ENCODE peak calls at places on chromosome 3, in five cellular contexts. One of them, this sample, is unnamed.
A peak's percentile ranks its signal among the peaks of the same experiment; 100 is the strongest.

GRCh38 chr3:125128861-125129501 is 73.2 kb upstream of the HEG1 start:
- DNase-seq in A549: no peak
- DNase-seq in GM23338: no peak
- DNase-seq in K562: peak; percentile 8
- DNase-seq in SK-N-SH: no peak
- DNase-seq in this sample: no peak

GRCh38 chr3:106114848-106115247 is 246.0 kb upstream of the CBLB start:
- DNase-seq in A549: peak; percentile 71
- DNase-seq in GM23338: no peak
- DNase-seq in K562: no peak
- DNase-seq in SK-N-SH: no peak
- DNase-seq in this sample: no peak

GRCh38 chr3:135271562-135272290 is 476.7 kb downstream of the EPHB1 start:
- DNase-seq in A549: no peak
- DNase-seq in GM23338: peak; percentile 3
- DNase-seq in K562: no peak
- DNase-seq in SK-N-SH: no peak
- DNase-seq in this sample: no peak

GRCh38 chr3:196186661-196187573 is 24.3 kb downstream of the ZDHHC19 start:
- DNase-seq in A549: no peak
- DNase-seq in GM23338: peak; percentile 94
- DNase-seq in K562: no peak
- DNase-seq in SK-N-SH: peak; percentile 83
- DNase-seq in this sample: no peak

GRCh38 chr3:192817053-192817452 is 89.7 kb upstream of the FGF12 start:
- DNase-seq in A549: no peak
- DNase-seq in GM23338: no peak
- DNase-seq in K562: no peak
- DNase-seq in SK-N-SH: no peak
- DNase-seq in this sample: no peak

GRCh38 chr3:108022316-108023150 is 68.3 kb downstream of the CD47 start:
- DNase-seq in A549: no peak
- DNase-seq in GM23338: no peak
- DNase-seq in K562: no peak
- DNase-seq in SK-N-SH: no peak
- DNase-seq in this sample: no peak

GRCh38 chr3:157290761-157291160 is 130.8 kb upstream of the CCNL1 start:
- DNase-seq in A549: no peak
- DNase-seq in GM23338: no peak
- DNase-seq in K562: no peak
- DNase-seq in SK-N-SH: no peak
- DNase-seq in this sample: no peak

GRCh38 chr3:108159865-108160264 is 62.4 kb downstream of the IFT57 start:
- DNase-seq in A549: no peak
- DNase-seq in GM23338: no peak
- DNase-seq in K562: no peak
- DNase-seq in SK-N-SH: no peak
- DNase-seq in this sample: no peak

GRCh38 chr3:32593903-32594525 is 23.4 kb upstream of the DYNC1LI1 start:
- DNase-seq in A549: no peak
- DNase-seq in GM23338: no peak
- DNase-seq in K562: no peak
- DNase-seq in SK-N-SH: no peak
- DNase-seq in this sample: no peak

GRCh38 chr3:129057249-129057648 is 3.3 kb upstream of the GP9 start:
- DNase-seq in A549: no peak
- DNase-seq in GM23338: no peak
- DNase-seq in K562: no peak
- DNase-seq in SK-N-SH: no peak
- DNase-seq in this sample: no peak

GRCh38 chr3:172627057-172627809 is 83.6 kb downstream of the NCEH1 start:
- DNase-seq in A549: peak; percentile 6
- DNase-seq in GM23338: no peak
- DNase-seq in K562: no peak
- DNase-seq in SK-N-SH: no peak
- DNase-seq in this sample: no peak

GRCh38 chr3:104286645-104287044 is 1080.1 kb upstream of the ALCAM start:
- DNase-seq in A549: no peak
- DNase-seq in GM23338: no peak
- DNase-seq in K562: no peak
- DNase-seq in SK-N-SH: no peak
- DNase-seq in this sample: no peak

GRCh38 chr3:13109516-13109915 is 36.3 kb upstream of the IQSEC1 start:
- DNase-seq in A549: no peak
- DNase-seq in GM23338: no peak
- DNase-seq in K562: no peak
- DNase-seq in SK-N-SH: no peak
- DNase-seq in this sample: no peak

GRCh38 chr3:193301441-193301840 is 60.4 kb downstream of the PLAAT1 start:
- DNase-seq in A549: no peak
- DNase-seq in GM23338: no peak
- DNase-seq in K562: no peak
- DNase-seq in SK-N-SH: no peak
- DNase-seq in this sample: peak; percentile 41

GRCh38 chr3:190718691-190719090 is 143.8 kb downstream of the GMNC start:
- DNase-seq in A549: no peak
- DNase-seq in GM23338: no peak
- DNase-seq in K562: no peak
- DNase-seq in SK-N-SH: no peak
- DNase-seq in this sample: no peak

GRCh38 chr3:190345878-190346277 is 23.6 kb upstream of the CLDN1 start:
- DNase-seq in A549: peak; percentile 66
- DNase-seq in GM23338: no peak
- DNase-seq in K562: no peak
- DNase-seq in SK-N-SH: no peak
- DNase-seq in this sample: no peak

GRCh38 chr3:196179380-196180308 is 31.6 kb downstream of the ZDHHC19 start:
- DNase-seq in A549: no peak
- DNase-seq in GM23338: peak; percentile 73
- DNase-seq in K562: peak; percentile 74
- DNase-seq in SK-N-SH: peak; percentile 36
- DNase-seq in this sample: no peak

GRCh38 chr3:14450922-14451606 is 48.7 kb downstream of the SLC6A6 start:
- DNase-seq in A549: no peak
- DNase-seq in GM23338: no peak
- DNase-seq in K562: no peak
- DNase-seq in SK-N-SH: no peak
- DNase-seq in this sample: no peak

GRCh38 chr3:45064512-45065372 is 38.6 kb downstream of the CLEC3B start:
- DNase-seq in A549: no peak
- DNase-seq in GM23338: no peak
- DNase-seq in K562: peak; percentile 58
- DNase-seq in SK-N-SH: no peak
- DNase-seq in this sample: no peak

GRCh38 chr3:88936837-88937236 is 170.6 kb upstream of the EPHA3 start:
- DNase-seq in A549: no peak
- DNase-seq in GM23338: no peak
- DNase-seq in K562: no peak
- DNase-seq in SK-N-SH: no peak
- DNase-seq in this sample: no peak

GRCh38 chr3:194268659-194269487 is 82.3 kb downstream of the CPN2 start:
- DNase-seq in A549: no peak
- DNase-seq in GM23338: no peak
- DNase-seq in K562: no peak
- DNase-seq in SK-N-SH: no peak
- DNase-seq in this sample: no peak

GRCh38 chr3:151837057-151837456 is 23.1 kb downstream of the AADAC start:
- DNase-seq in A549: peak; percentile 97
- DNase-seq in GM23338: peak; percentile 49
- DNase-seq in K562: peak; percentile 50
- DNase-seq in SK-N-SH: no peak
- DNase-seq in this sample: peak; percentile 27

GRCh38 chr3:104521606-104522336 is 844.9 kb upstream of the ALCAM start:
- DNase-seq in A549: no peak
- DNase-seq in GM23338: no peak
- DNase-seq in K562: no peak
- DNase-seq in SK-N-SH: no peak
- DNase-seq in this sample: no peak

GRCh38 chr3:136152963-136153362 is 43.2 kb downstream of the MSL2 start:
- DNase-seq in A549: no peak
- DNase-seq in GM23338: no peak
- DNase-seq in K562: no peak
- DNase-seq in SK-N-SH: no peak
- DNase-seq in this sample: no peak

GRCh38 chr3:128625409-128625945 is 25.1 kb downstream of the RPN1 start:
- DNase-seq in A549: no peak
- DNase-seq in GM23338: no peak
- DNase-seq in K562: no peak
- DNase-seq in SK-N-SH: no peak
- DNase-seq in this sample: no peak

GRCh38 chr3:39126532-39127071 is 19.1 kb downstream of the TTC21A start:
- DNase-seq in A549: peak; percentile 72
- DNase-seq in GM23338: peak; percentile 79
- DNase-seq in K562: peak; percentile 64
- DNase-seq in SK-N-SH: peak; percentile 52
- DNase-seq in this sample: no peak

GRCh38 chr3:33115024-33115768 is 1.4 kb downstream of the CRTAP start:
- DNase-seq in A549: peak; percentile 71
- DNase-seq in GM23338: peak; percentile 26
- DNase-seq in K562: peak; percentile 61
- DNase-seq in SK-N-SH: no peak
- DNase-seq in this sample: no peak

GRCh38 chr3:19250959-19251610 is 102.8 kb downstream of the KCNH8 start:
- DNase-seq in A549: no peak
- DNase-seq in GM23338: peak; percentile 39
- DNase-seq in K562: no peak
- DNase-seq in SK-N-SH: no peak
- DNase-seq in this sample: no peak

GRCh38 chr3:179882322-179882721 is 154.4 kb downstream of the PEX5L start:
- DNase-seq in A549: no peak
- DNase-seq in GM23338: peak; percentile 83
- DNase-seq in K562: no peak
- DNase-seq in SK-N-SH: no peak
- DNase-seq in this sample: no peak

GRCh38 chr3:193911784-193912183 is 224.2 kb upstream of the HES1 start:
- DNase-seq in A549: no peak
- DNase-seq in GM23338: no peak
- DNase-seq in K562: no peak
- DNase-seq in SK-N-SH: no peak
- DNase-seq in this sample: no peak

GRCh38 chr3:45010718-45011355 is 15.3 kb upstream of the CLEC3B start:
- DNase-seq in A549: no peak
- DNase-seq in GM23338: no peak
- DNase-seq in K562: no peak
- DNase-seq in SK-N-SH: no peak
- DNase-seq in this sample: no peak

GRCh38 chr3:19029837-19030835 is 118.2 kb upstream of the KCNH8 start:
- DNase-seq in A549: no peak
- DNase-seq in GM23338: peak; percentile 61
- DNase-seq in K562: no peak
- DNase-seq in SK-N-SH: peak; percentile 3
- DNase-seq in this sample: no peak

DNA sequence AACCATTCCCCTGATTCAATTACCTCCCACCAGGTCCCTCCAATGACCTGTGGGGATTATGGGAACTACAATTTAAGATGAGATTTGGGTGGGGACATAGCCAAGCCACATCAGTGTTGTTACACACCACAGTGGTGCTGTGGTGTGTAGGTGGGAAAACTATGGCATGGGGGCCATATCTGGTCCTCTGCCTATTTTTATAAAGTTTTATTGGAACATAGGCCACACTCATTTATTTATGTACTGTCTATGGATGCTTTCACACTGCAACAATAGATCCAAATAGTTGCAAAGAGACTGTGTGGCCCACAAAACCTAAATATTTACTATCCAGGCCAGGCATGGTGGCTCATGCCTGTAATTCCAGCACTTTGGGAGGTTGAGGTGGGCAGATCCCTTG is 46.4 kb downstream of the FLNB start:
- DNase-seq in A549: no peak
- DNase-seq in GM23338: no peak
- DNase-seq in K562: no peak
- DNase-seq in SK-N-SH: no peak
- DNase-seq in this sample: no peak
- H3K4me1 ChIP-seq in A549: peaks cover 100% of the 10 kb centered on the region
- H3K4me1 ChIP-seq in GM23338: peaks cover 37% of the 10 kb centered on the region
- H3K4me1 ChIP-seq in K562: peaks cover 13% of the 10 kb centered on the region
- H3K4me1 ChIP-seq in SK-N-SH: peaks cover 17% of the 10 kb centered on the region
- H3K4me1 ChIP-seq in this sample: peaks cover 71% of the 10 kb centered on the region

DNA sequence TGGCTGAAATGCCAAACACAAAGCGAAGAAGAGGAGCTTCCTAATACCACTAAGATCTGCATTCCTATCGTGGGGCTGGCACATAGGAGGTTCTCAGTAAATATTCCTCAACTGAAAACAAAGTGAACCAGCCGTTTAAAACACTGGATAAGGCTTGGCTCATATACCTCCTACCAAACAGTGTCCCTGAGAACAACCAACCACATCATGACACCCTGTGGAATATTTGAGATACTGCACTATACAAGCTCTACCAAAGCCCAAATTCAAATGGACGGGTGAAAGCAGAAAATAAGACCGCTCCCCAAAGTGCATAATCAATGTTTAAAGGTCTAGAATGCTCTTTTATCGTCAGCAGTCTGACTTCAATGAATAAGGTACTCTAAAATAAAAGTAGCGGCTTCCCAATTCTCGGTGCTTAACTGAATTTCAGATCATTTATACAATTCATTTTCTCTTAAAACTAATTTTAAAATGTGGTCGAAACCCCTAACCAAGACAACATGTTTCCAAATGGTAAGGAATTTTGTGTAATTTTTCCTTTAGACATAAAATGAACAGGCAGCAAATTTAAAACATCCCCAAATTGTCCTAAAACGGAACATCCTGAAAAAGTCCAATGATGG is 425.8 kb downstream of the ERC2 start:
- DNase-seq in A549: peak; percentile 25
- DNase-seq in GM23338: peak; percentile 78
- DNase-seq in K562: peak; percentile 7
- DNase-seq in SK-N-SH: peak; percentile 57
- DNase-seq in this sample: peak; percentile 13
- TF ChIP-seq REST in A549: no peak
- TF ChIP-seq REST in GM23338: no peak
- TF ChIP-seq REST in K562: no peak
- TF ChIP-seq REST in SK-N-SH: no peak
- TF ChIP-seq REST in this sample: no peak

DNA sequence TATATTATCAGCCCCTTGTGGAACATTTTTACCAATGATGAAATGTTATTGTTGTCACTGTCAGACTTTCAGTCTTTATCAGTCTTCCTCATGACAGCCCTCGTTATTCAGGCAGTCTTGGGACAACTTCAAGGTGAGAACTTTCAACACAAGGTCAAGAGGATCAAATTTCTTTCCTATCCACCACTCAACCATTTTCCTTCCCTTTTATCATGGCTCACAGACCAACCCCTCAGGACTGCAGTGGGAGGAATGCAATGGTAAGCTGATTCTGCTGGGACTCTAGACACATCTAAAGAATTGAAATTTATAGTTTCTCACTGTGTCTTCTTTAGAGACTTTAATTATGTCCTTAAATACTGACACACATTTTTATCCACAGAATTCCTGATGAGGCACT is 107.0 kb upstream of the LSAMP start:
- DNase-seq in A549: no peak
- DNase-seq in GM23338: no peak
- DNase-seq in K562: no peak
- DNase-seq in SK-N-SH: no peak
- DNase-seq in this sample: no peak
- H3K4me1 ChIP-seq in A549: no peaks in the 10 kb centered on the region
- H3K4me1 ChIP-seq in GM23338: no peaks in the 10 kb centered on the region
- H3K4me1 ChIP-seq in K562: no peaks in the 10 kb centered on the region
- H3K4me1 ChIP-seq in SK-N-SH: no peaks in the 10 kb centered on the region
- H3K4me1 ChIP-seq in this sample: no peaks in the 10 kb centered on the region

GRCh38 chr3:42216820-42217416 is 49.1 kb downstream of the CCK start:
- DNase-seq in A549: no peak
- DNase-seq in GM23338: no peak
- DNase-seq in K562: no peak
- DNase-seq in SK-N-SH: no peak
- DNase-seq in this sample: no peak
- TF ChIP-seq REST in A549: no peak
- TF ChIP-seq REST in GM23338: no peak
- TF ChIP-seq REST in K562: no peak
- TF ChIP-seq REST in SK-N-SH: no peak
- TF ChIP-seq REST in this sample: no peak